ENCODE peak calls at places on chromosomes 11 and 22, in eight cellular contexts. A is right cardiac atrium, B is iris pigment epithelial cell, F is GM10248, C is upper lobe of right lung, Z is GM04503, L is NCI-H187 treated with DMSO at 0.1 percent for 48 hours, H is GDM1. K is an unnamed sample.
A peak's percentile ranks its signal among the peaks of the same experiment; 100 is the strongest.

GRCh38 chr11:72568861-72569260 is 105.4 kb downstream of the PDE2A start:
- DNase-seq in A (no peak), L (no peak), C (peak; percentile 31), F (no peak), Z (peak; percentile 18), H (no peak), B (no peak), K (no peak)

GRCh38 chr22:37545703-37546435 is 14.4 kb upstream of the CDC42EP1 start:
- DNase-seq in B (peak; percentile 87), C (peak; percentile 94), F (no peak), H (no peak), Z (peak; percentile 85), L (no peak), A (peak; percentile 97), K (peak; percentile 95)

GRCh38 chr11:12502041-12502440 is 124.7 kb downstream of the PARVA start:
- DNase-seq in Z (peak; percentile 48), A (no peak), B (peak; percentile 58), F (no peak), H (no peak), L (no peak), C (no peak), K (no peak)

GRCh38 chr11:36399236-36399635 is 103.1 kb downstream of the PRR5L start:
- DNase-seq in B (no peak), Z (no peak), A (no peak), F (no peak), H (no peak), C (no peak), L (no peak), K (no peak)

GRCh38 chr11:44033411-44033850 is 14.3 kb upstream of the ACCSL start:
- DNase-seq in F (no peak), A (no peak), L (no peak), Z (no peak), B (no peak), C (no peak), H (no peak), K (no peak)

GRCh38 chr22:43222281-43222680 is 35.3 kb upstream of the TTLL12 start:
- DNase-seq in A (peak; percentile 56), Z (no peak), B (no peak), H (no peak), C (no peak), F (no peak), L (no peak), K (no peak)

GRCh38 chr22:50079689-50080465 is 5.3 kb downstream of the MLC1 start:
- DNase-seq in Z (no peak), B (no peak), F (no peak), L (no peak), C (no peak), H (no peak), A (no peak), K (no peak)

GRCh38 chr22:21076907-21077625 is 31.3 kb downstream of the LRRC74B start:
- DNase-seq in H (no peak), F (no peak), A (no peak), L (no peak), C (no peak), B (no peak), Z (no peak), K (no peak)

GRCh38 chr11:108062336-108062735 is 53.6 kb downstream of the CUL5 start:
- DNase-seq in H (no peak), A (no peak), L (no peak), F (no peak), C (no peak), Z (no peak), B (no peak), K (no peak)

GRCh38 chr11:134252539-134253188 is 488 bp downstream of the THYN1 start:
- DNase-seq in C (no peak), L (no peak), B (peak; percentile 72), H (no peak), Z (peak; percentile 28), F (no peak), A (peak; percentile 34), K (no peak)

GRCh38 chr11:125394306-125394705 is 101.8 kb downstream of the FEZ1 start:
- DNase-seq in Z (no peak), B (no peak), A (no peak), H (no peak), F (no peak), L (no peak), C (no peak), K (no peak)

GRCh38 chr22:47626428-47627390 is 864.3 kb downstream of the TBC1D22A start:
- DNase-seq in B (no peak), L (no peak), F (no peak), H (no peak), C (peak; percentile 31), Z (no peak), A (no peak), K (no peak)

GRCh38 chr11:71364176-71364671 is 84.0 kb downstream of the DHCR7 start:
- DNase-seq in L (no peak), F (no peak), H (no peak), A (peak; percentile 24), C (no peak), Z (no peak), B (no peak), K (no peak)

GRCh38 chr11:100857236-100858005 is 170.3 kb downstream of the ARHGAP42 start:
- DNase-seq in A (no peak), L (no peak), F (no peak), H (no peak), Z (no peak), B (peak; percentile 36), C (no peak), K (no peak)

GRCh38 chr11:17012179-17012578 is 2.0 kb downstream of the PLEKHA7 start:
- DNase-seq in A (no peak), B (no peak), L (no peak), H (no peak), F (no peak), C (no peak), Z (no peak), K (no peak)

GRCh38 chr11:27059431-27059830 is 18.8 kb downstream of the BBOX1 start:
- DNase-seq in C (no peak), L (no peak), B (no peak), F (no peak), H (no peak), Z (no peak), A (no peak), K (peak; percentile 27)

GRCh38 chr11:95149659-95150294 is 60.1 kb downstream of the ENDOD1 start:
- DNase-seq in H (no peak), F (no peak), B (no peak), Z (no peak), A (peak; percentile 75), L (no peak), C (no peak), K (no peak)

K was measured in Right ventricle myocardium inferior.